ENCODE peak calls at places on chromosomes 7 and 10, in four cellular contexts. V is GM10248, E is H9, D is heart left ventricle. K is an unnamed sample.

GRCh38 chr10:29932991-29933390 is 126.4 kb downstream of the JCAD start:
- DNase-seq in D (no peak), E (no peak), V (no peak), K (no peak)

GRCh38 chr10:35058134-35058533 is 32.0 kb downstream of the CUL2 start:
- DNase-seq in V (peak; percentile 30), D (no peak), E (no peak), K (peak; percentile 94)

GRCh38 chr10:88245974-88246511 is 337.1 kb downstream of the RNLS start:
- DNase-seq in E (no peak), V (no peak), D (no peak), K (peak; percentile 62)

GRCh38 chr10:132858121-132859081 is 72.5 kb upstream of the NKX6-2 start:
- DNase-seq in V (no peak), E (peak; percentile 66), D (no peak), K (no peak)

GRCh38 chr10:101695404-101695732 is 398 bp upstream of the FBXW4 start:
- DNase-seq in V (no peak), E (no peak), D (no peak), K (no peak)

GRCh38 chr7:90188281-90188680 is 23.3 kb upstream of the STEAP2 start:
- DNase-seq in E (no peak), D (no peak), V (no peak), K (no peak)

GRCh38 chr10:62047960-62048383 is 146.5 kb downstream of the ARID5B start:
- DNase-seq in E (no peak), V (no peak), D (no peak), K (peak; percentile 62)

GRCh38 chr7:95607477-95608010 is 11.2 kb upstream of the PDK4 start:
- DNase-seq in D (no peak), E (no peak), V (no peak), K (no peak)

GRCh38 chr10:117418121-117418520 is 42.9 kb upstream of the PDZD8 start:
- DNase-seq in D (no peak), E (no peak), V (no peak), K (no peak)

GRCh38 chr7:157573244-157573643 is 236.4 kb downstream of the DNAJB6 start:
- DNase-seq in D (no peak), E (no peak), V (no peak), K (no peak)

GRCh38 chr7:105719395-105719794 is 138.1 kb upstream of the EFCAB10 start:
- DNase-seq in E (no peak), V (no peak), D (no peak), K (no peak)

GRCh38 chr10:77409697-77410471 is 227.7 kb downstream of the KCNMA1 start:
- DNase-seq in V (no peak), E (no peak), D (no peak), K (no peak)

GRCh38 chr7:124738639-124739038 is 27.0 kb downstream of the GPR37 start:
- DNase-seq in V (no peak), E (no peak), D (no peak), K (no peak)

GRCh38 chr7:124737760-124738159 is 27.8 kb downstream of the GPR37 start:
- DNase-seq in E (no peak), V (no peak), D (no peak), K (no peak)
- TF ChIP-seq CTCF in E (no peak), V (no peak), D (no peak), K (no peak)

GRCh38 chr7:103752995-103753394 is 236.5 kb downstream of the RELN start:
- DNase-seq in D (no peak), E (no peak), V (no peak), K (peak; percentile 10)
- TF ChIP-seq CTCF in D (no peak), E (no peak), V (no peak), K (no peak)

DNA sequence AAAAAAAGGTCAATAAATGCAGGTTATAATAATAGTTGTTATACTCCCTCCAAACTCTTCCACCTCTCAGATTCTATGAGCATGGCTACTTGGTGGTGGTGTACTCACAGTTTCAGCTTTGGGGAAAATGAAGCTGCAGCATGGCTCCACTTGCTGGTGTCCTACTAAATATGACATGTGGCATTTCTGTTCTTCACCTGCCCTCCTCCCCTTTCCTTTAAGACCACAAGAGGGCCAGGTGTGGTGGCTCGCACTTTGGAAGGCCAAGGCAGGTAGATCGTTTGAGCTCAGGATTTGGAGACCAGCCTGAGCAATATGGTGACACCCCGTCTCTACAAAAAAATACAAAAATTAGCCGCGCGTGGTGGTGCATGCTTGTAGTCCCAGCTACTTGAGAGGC is 101.1 kb downstream of the SLC37A3 start:
- DNase-seq in E (no peak), D (no peak), V (no peak), K (no peak)
- TF ChIP-seq CTCF in E (peak; percentile 40), D (no peak), V (no peak), K (no peak)

GRCh38 chr10:63929826-63930467 is 408.7 kb downstream of the REEP3 start:
- DNase-seq in V (no peak), D (no peak), E (no peak), K (no peak)

GRCh38 chr10:63930584-63930983 is 409.4 kb downstream of the REEP3 start:
- DNase-seq in E (no peak), D (no peak), V (no peak), K (no peak)

GRCh38 chr10:63940277-63940972 is 419.2 kb downstream of the REEP3 start:
- DNase-seq in E (no peak), D (no peak), V (no peak), K (no peak)

GRCh38 chr10:63935705-63936104 is 414.5 kb downstream of the REEP3 start:
- DNase-seq in V (no peak), E (no peak), D (no peak), K (peak; percentile 3)
- TF ChIP-seq CTCF in V (peak; percentile 20), E (no peak), D (no peak), K (no peak)

GRCh38 chr10:26725837-26726727 is 28.6 kb downstream of the PDSS1 start:
- DNase-seq in V (peak; percentile 59), E (no peak), D (peak; percentile 47), K (peak; percentile 79)
- TF ChIP-seq CTCF in V (peak; percentile 71), E (peak; percentile 86), D (peak; percentile 84), K (peak; percentile 77)

GRCh38 chr10:98331888-98332287 is 63.9 kb upstream of the LOXL4 start:
- DNase-seq in D (no peak), E (peak; percentile 85), V (no peak), K (no peak)
- TF ChIP-seq CTCF in D (peak; percentile 38), E (peak; percentile 81), V (peak; percentile 16), K (peak; percentile 43)

K was measured in fibroblast of pulmonary artery.